ENCODE peak calls at places on chromosome 19, in seven cellular contexts. S is SK-N-SH, J is GM23248, M is HCT116, U is OCI-LY7, E is MM.1S, O is hepatocyte. K is an unnamed sample.

GRCh38 chr19:40331052-40331451 is 17.1 kb downstream of the C19orf47 start:
- DNase-seq in S (no peak), J (no peak), M (no peak), U (no peak), E (no peak), O (no peak), K (no peak)

GRCh38 chr19:52464798-52465470 is 11.6 kb downstream of the ZNF578 start:
- DNase-seq in S (no peak), J (peak; percentile 1), M (peak; percentile 2), U (no peak), E (peak; percentile 8), O (peak; percentile 35), K (no peak)

GRCh38 chr19:18915639-18916038 is 3.5 kb downstream of the COPE start:
- DNase-seq in S (peak; percentile 80), J (peak; percentile 62), M (peak; percentile 50), U (peak; percentile 41), E (peak; percentile 53), O (no peak), K (peak; percentile 55)

GRCh38 chr19:33861950-33862349 is 65.3 kb downstream of the KCTD15 start:
- DNase-seq in S (no peak), J (no peak), M (no peak), U (no peak), E (no peak), O (no peak), K (no peak)

GRCh38 chr19:10625003-10625761 is at the start of gene SLC44A2:
- DNase-seq in S (peak; percentile 93), J (peak; percentile 86), M (peak; percentile 38), U (no peak), E (no peak), O (peak; percentile 94), K (peak; percentile 95)

GRCh38 chr19:15871570-15871969 is 26.3 kb downstream of the CYP4F2 start:
- DNase-seq in S (no peak), J (no peak), M (peak; percentile 54), U (no peak), E (no peak), O (no peak), K (no peak)

GRCh38 chr19:38933544-38933943 is 2.8 kb downstream of the MRPS12 start:
- DNase-seq in S (no peak), J (no peak), M (no peak), U (no peak), E (no peak), O (no peak), K (no peak)

GRCh38 chr19:51884713-51885112 is 3.0 kb downstream of the ZNF577 start:
- DNase-seq in S (no peak), J (no peak), M (no peak), U (no peak), E (no peak), O (no peak), K (no peak)

GRCh38 chr19:12647490-12648071 is 19.0 kb downstream of the MAN2B1 start:
- DNase-seq in S (peak; percentile 88), J (peak; percentile 74), M (no peak), U (no peak), E (no peak), O (peak; percentile 66), K (no peak)

GRCh38 chr19:38869160-38869835 is 8.8 kb downstream of the RINL start:
- DNase-seq in S (peak; percentile 47), J (no peak), M (no peak), U (peak; percentile 65), E (no peak), O (no peak), K (no peak)

GRCh38 chr19:35295792-35296462 is 4.0 kb downstream of the MAG start:
- DNase-seq in S (no peak), J (no peak), M (no peak), U (peak; percentile 92), E (peak; percentile 39), O (no peak), K (no peak)

GRCh38 chr19:10553943-10554381 is 10.3 kb downstream of the ATG4D start:
- DNase-seq in S (no peak), J (no peak), M (no peak), U (peak; percentile 82), E (no peak), O (no peak), K (no peak)

GRCh38 chr19:17997969-17998826 is 9.8 kb upstream of the ARRDC2 start:
- DNase-seq in S (no peak), J (peak; percentile 82), M (peak; percentile 60), U (peak; percentile 82), E (no peak), O (peak; percentile 8), K (peak; percentile 59)

GRCh38 chr19:55158848-55159793 is 1.6 kb upstream of the TNNI3 start:
- DNase-seq in S (no peak), J (peak; percentile 60), M (no peak), U (no peak), E (no peak), O (no peak), K (peak; percentile 55)

GRCh38 chr19:33274663-33275558 is 27.4 kb downstream of the CEBPA start:
- DNase-seq in S (no peak), J (no peak), M (no peak), U (no peak), E (no peak), O (no peak), K (no peak)

GRCh38 chr19:11860721-11861120 is 12.2 kb downstream of the ZNF439 start:
- DNase-seq in S (no peak), J (no peak), M (no peak), U (no peak), E (no peak), O (no peak), K (no peak)

GRCh38 chr19:1837222-1837565 is 11.1 kb downstream of the REXO1 start:
- DNase-seq in S (peak; percentile 55), J (no peak), M (no peak), U (no peak), E (no peak), O (no peak), K (no peak)

GRCh38 chr19:46481947-46482346 is 10.6 kb upstream of the PNMA8A start:
- DNase-seq in S (no peak), J (peak; percentile 84), M (no peak), U (no peak), E (no peak), O (no peak), K (no peak)

GRCh38 chr19:45643927-45644771 is 5.0 kb upstream of the EML2 start:
- DNase-seq in S (peak; percentile 34), J (no peak), M (no peak), U (no peak), E (no peak), O (no peak), K (no peak)

GRCh38 chr19:1482361-1483066 is 3.5 kb upstream of the C19orf25 start:
- DNase-seq in S (peak; percentile 51), J (no peak), M (no peak), U (no peak), E (no peak), O (no peak), K (no peak)

GRCh38 chr19:37907735-37908066 is 693 bp downstream of the SIPA1L3 start:
- DNase-seq in S (no peak), J (no peak), M (no peak), U (no peak), E (no peak), O (no peak), K (no peak)

GRCh38 chr19:49682274-49682673 is 5.2 kb downstream of the PRMT1 start:
- DNase-seq in S (no peak), J (peak; percentile 65), M (no peak), U (no peak), E (no peak), O (no peak), K (no peak)

DNA sequence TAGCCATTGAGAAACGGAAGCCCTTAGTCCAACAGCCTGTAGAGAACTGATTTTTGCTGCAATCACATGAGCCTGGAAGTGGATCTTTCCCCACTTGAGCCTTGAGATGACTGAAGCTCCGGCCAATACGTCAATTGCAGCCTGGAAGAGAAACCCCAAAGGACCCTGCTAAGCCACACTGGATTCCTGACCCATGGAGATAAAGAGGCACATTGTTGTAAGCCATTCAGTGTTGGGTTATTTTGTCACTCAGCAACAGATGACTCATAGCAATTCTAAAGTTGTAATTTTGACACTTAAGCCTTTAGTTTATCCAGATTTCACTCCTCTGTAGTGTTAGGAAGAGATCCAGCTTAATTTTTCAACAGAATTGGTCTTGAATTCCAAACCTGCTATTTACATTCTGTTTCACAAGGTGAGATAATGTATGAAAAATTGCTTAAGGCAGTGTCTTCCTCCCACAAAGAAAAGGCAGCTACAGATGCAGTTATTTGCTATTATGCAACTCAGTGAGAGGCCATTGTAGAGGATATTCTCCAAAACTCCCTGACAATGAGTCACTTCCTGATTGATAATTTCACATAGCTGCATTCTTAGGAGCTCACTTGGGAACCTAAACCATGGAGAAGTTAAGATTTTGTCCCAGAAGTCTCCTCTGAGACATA is 59.4 kb upstream of the TSHZ3 start:
- DNase-seq in S (no peak), J (peak; percentile 90), M (no peak), U (no peak), E (no peak), O (peak; percentile 38), K (peak; percentile 36)
- H3K9me2 ChIP-seq in S (no peaks in the 10 kb centered on the region), J (no peaks in the 10 kb centered on the region), M (no peaks in the 10 kb centered on the region), U (no peaks in the 10 kb centered on the region), E (no peaks in the 10 kb centered on the region), O (no peaks in the 10 kb centered on the region), K (no peaks in the 10 kb centered on the region)

GRCh38 chr19:7933411-7933810 is 7.5 kb upstream of the CTXN1 start:
- DNase-seq in S (peak; percentile 53), J (no peak), M (no peak), U (no peak), E (no peak), O (no peak), K (no peak)
- TF ChIP-seq EZH2phosphoT487 in S (no peak), J (no peak), M (no peak), U (no peak), E (no peak), O (no peak), K (no peak)

DNA sequence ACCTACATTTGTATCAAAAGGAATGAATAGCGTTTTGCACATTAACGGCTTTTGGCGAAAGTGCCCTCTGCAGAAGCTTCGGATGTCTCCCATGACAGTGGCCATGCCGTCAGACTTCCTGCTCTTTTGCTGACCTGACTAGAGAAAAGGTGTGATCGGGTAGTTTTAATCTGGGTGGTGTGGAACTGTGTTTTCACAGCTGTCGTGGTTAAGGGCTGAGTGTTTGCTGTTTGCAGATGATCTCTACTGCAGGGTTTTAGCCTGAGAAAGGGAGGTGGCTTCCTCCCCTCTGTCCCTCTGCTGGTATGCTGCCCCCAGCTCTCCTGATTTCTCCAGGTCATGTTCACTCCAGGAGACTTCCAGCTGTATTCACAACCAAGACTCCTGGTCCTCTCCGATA is 22.4 kb downstream of the ZNF71 start:
- DNase-seq in S (no peak), J (no peak), M (no peak), U (no peak), E (no peak), O (no peak), K (no peak)
- H3K9me3 ChIP-seq in S (no peaks in the 10 kb centered on the region), J (no peaks in the 10 kb centered on the region), M (peaks cover 11% of the 10 kb centered on the region), U (peaks cover 7% of the 10 kb centered on the region), E (no peaks in the 10 kb centered on the region), O (peaks cover 6% of the 10 kb centered on the region), K (peaks cover 56% of the 10 kb centered on the region)

DNA sequence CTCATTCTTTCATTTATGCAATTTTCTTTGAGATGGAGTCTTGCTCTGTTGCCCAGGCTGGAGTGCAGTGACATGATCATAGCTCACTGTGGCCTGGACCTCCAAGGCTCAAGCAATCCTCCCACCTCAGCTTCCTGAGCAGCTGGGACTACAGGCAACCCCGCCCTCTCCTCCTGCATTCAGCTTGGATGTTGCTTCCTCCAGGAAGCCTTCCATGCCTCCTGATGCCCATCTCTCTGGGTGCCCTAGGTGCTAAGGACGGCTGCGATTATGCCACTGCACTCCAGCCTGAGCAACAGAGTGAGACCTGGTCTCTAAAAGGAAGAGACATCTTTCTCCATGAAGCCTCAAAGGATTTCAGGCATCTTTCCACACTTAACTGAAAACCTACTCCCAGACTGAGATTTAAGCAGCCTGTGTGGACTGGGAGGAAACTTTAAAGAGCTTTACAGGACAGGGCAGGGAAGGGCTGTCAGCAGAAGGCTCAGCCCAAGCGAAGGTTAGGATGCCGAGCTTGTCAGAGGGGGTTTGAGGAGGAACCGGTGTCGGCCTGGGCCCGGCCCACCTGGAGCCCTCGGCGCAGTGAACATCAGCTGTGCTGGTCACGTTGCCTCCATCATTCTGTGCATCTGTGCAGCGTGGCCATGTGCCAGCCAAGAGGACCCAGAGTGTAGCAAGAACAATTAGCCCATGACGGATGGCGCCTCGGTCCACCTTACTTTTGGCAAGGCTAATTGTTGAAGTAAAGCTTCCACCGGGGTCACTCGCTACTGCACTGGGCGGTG is 161.6 kb downstream of the PTPRS start:
- DNase-seq in S (no peak), J (no peak), M (no peak), U (no peak), E (no peak), O (no peak), K (no peak)
- H3K9me2 ChIP-seq in S (no peaks in the 10 kb centered on the region), J (no peaks in the 10 kb centered on the region), M (no peaks in the 10 kb centered on the region), U (no peaks in the 10 kb centered on the region), E (no peaks in the 10 kb centered on the region), O (no peaks in the 10 kb centered on the region), K (no peaks in the 10 kb centered on the region)

K was measured in PC-3.